ENCODE peak calls at places on chromosomes 4 and X, in nine cellular contexts. C is MM.1S, R is tibial artery, D is thoracic aorta, Z is mesothelial cell of epicardium, G is psoas muscle, M is epithelial cell of proximal tubule, W is Peyer's patch, X is suprapubic skin. P is an unnamed sample.

GRCh38 chrX:15882704-15883539 is 28.3 kb upstream of the AP1S2 start:
- DNase-seq in G (no peak), X (no peak), D (no peak), W (no peak), C (peak), Z (no peak), M (no peak), R (no peak), P (no peak)

GRCh38 chrX:20309796-20310195 is 43.1 kb upstream of the RPS6KA3 start:
- DNase-seq in W (no peak), G (no peak), R (no peak), D (no peak), Z (no peak), X (no peak), M (no peak), C (no peak), P (no peak)

GRCh38 chrX:72358313-72358712 is 52.6 kb upstream of the CITED1 start:
- DNase-seq in C (no peak), M (no peak), Z (no peak), D (no peak), X (no peak), R (no peak), G (no peak), W (no peak), P (no peak)

GRCh38 chr4:162803378-162803777 is 363.3 kb downstream of the NAF1 start:
- DNase-seq in W (no peak), C (no peak), M (no peak), Z (no peak), X (no peak), D (no peak), R (no peak), G (no peak), P (no peak)

GRCh38 chr4:65510976-65511375 is 159.3 kb downstream of the EPHA5 start:
- DNase-seq in D (no peak), R (no peak), C (no peak), W (no peak), Z (no peak), X (no peak), G (no peak), M (no peak), P (no peak)

GRCh38 chrX:152149648-152150047 is 11.3 kb upstream of the MAGEA10 start:
- DNase-seq in X (no peak), Z (no peak), G (no peak), D (no peak), M (no peak), C (no peak), W (no peak), R (no peak), P (no peak)

GRCh38 chr4:159765402-159765801 is 662.5 kb downstream of the RAPGEF2 start:
- DNase-seq in G (no peak), C (no peak), W (no peak), Z (no peak), M (no peak), D (no peak), X (no peak), R (no peak), P (no peak)

GRCh38 chr4:3825530-3825929 is 59.3 kb downstream of the ADRA2C start:
- DNase-seq in G (no peak), D (no peak), X (no peak), R (no peak), W (no peak), M (no peak), Z (no peak), C (no peak), P (no peak)

GRCh38 chrX:6432211-6432610 is 102.7 kb downstream of the VCX3A start:
- DNase-seq in D (no peak), W (no peak), X (no peak), R (no peak), C (no peak), G (no peak), Z (no peak), M (no peak), P (no peak)

GRCh38 chrX:31124536-31124935 is 52.7 kb upstream of the FTHL17 start:
- DNase-seq in C (no peak), X (no peak), Z (no peak), R (no peak), M (no peak), D (no peak), W (no peak), G (no peak), P (no peak)

GRCh38 chr4:82201303-82201702 is 172.5 kb downstream of the HNRNPD start:
- DNase-seq in R (no peak), D (no peak), X (no peak), G (no peak), Z (no peak), M (no peak), W (no peak), C (no peak), P (no peak)

GRCh38 chr4:180768610-180769009 is 1474.6 kb upstream of the TENM3 start:
- DNase-seq in R (no peak), C (no peak), X (no peak), M (no peak), W (no peak), Z (no peak), D (no peak), G (no peak), P (no peak)
- TF ChIP-seq CTCF in R (no peak), C (no peak), X (no peak), M (no peak), W (no peak), Z (no peak), D (no peak), G (no peak), P (no peak)

DNA sequence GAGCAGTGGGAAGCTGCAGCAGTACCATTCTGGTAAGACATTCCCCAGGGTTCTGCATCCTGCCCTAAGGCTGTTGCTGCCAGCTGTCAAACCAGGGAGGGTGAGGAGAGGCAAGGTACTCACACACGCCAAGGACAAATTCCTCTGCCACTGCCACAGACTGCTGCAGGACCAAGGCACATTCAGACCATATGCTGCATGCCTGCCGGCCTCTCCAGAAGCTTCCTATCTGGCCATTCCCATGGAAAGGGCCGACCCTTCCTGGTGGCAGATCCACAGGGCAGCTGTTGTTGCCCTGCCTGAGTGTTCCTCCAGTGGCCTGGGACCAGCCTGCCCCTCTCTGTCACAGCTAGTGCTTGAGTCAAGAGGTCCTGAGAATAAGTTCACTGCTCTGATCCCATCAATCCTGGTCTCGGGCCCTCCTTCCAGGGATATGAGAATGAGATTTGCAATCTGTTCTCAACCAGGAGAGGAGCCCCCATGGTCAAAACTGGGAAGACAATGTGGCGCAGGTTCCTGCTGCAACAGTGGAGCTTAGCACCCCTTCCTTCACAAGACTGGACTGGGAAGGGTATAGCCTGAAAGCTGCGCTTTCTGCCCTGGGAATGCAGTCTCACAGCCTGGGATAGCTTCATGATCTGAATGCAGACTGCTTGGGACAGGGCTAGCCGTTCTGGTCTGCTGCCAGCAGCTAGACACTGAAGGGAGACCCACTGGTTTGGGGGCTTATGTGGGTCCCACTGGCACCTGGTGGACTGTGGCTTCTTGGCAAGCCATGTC is 342.5 kb upstream of the NDST3 start:
- DNase-seq in W (no peak), X (no peak), G (no peak), M (no peak), R (no peak), Z (no peak), D (no peak), C (no peak), P (no peak)
- TF ChIP-seq CTCF in W (no peak), X (no peak), G (no peak), M (no peak), R (no peak), Z (no peak), D (no peak), C (no peak), P (no peak)

GRCh38 chr4:36388710-36389109 is 107.3 kb downstream of the DTHD1 start:
- DNase-seq in G (no peak), W (no peak), Z (no peak), R (no peak), M (no peak), X (no peak), C (no peak), D (no peak), P (no peak)

GRCh38 chr4:36385951-36386561 is 104.6 kb downstream of the DTHD1 start:
- DNase-seq in D (no peak), M (no peak), Z (no peak), R (no peak), W (no peak), G (no peak), X (no peak), C (peak), P (peak)

GRCh38 chr4:36392049-36392448 is 110.6 kb downstream of the DTHD1 start:
- DNase-seq in D (no peak), M (peak), W (no peak), C (no peak), G (no peak), X (no peak), R (no peak), Z (no peak), P (no peak)

DNA sequence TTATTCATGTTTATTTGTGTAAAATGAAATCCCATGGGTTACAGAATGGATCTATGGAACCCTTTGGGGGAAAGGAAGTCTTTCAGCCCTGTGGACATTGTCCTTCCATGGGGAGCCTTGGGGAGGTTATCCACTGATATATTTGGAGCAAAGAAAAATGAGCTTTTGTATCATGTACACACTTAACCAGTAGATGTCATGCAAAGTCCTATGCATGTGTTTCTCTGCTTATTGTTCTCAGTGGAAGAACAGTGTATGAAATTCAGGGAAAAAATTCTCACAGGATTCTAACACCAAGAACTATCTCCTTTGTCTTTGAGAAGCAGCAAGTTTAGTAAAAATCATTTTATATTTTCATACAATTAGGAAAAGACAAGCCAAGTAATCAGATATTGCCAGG is 105.3 kb downstream of the DTHD1 start:
- DNase-seq in C (no peak), M (no peak), D (no peak), X (no peak), Z (no peak), W (no peak), R (no peak), G (no peak), P (no peak)
- TF ChIP-seq CTCF in C (no peak), M (no peak), D (no peak), X (no peak), Z (no peak), W (no peak), R (no peak), G (no peak), P (no peak)

GRCh38 chr4:5616331-5616950 is 91.9 kb downstream of the EVC2 start:
- DNase-seq in W (no peak), D (no peak), Z (no peak), C (no peak), X (no peak), R (no peak), M (no peak), G (no peak), P (no peak)

GRCh38 chr4:5609265-5610007 is 98.9 kb downstream of the EVC2 start:
- DNase-seq in W (no peak), X (no peak), M (no peak), R (no peak), C (no peak), G (no peak), Z (no peak), D (no peak), P (no peak)

GRCh38 chr4:5615496-5616075 is 92.8 kb downstream of the EVC2 start:
- DNase-seq in M (no peak), X (no peak), D (no peak), C (no peak), W (no peak), R (no peak), G (no peak), Z (no peak), P (no peak)

DNA sequence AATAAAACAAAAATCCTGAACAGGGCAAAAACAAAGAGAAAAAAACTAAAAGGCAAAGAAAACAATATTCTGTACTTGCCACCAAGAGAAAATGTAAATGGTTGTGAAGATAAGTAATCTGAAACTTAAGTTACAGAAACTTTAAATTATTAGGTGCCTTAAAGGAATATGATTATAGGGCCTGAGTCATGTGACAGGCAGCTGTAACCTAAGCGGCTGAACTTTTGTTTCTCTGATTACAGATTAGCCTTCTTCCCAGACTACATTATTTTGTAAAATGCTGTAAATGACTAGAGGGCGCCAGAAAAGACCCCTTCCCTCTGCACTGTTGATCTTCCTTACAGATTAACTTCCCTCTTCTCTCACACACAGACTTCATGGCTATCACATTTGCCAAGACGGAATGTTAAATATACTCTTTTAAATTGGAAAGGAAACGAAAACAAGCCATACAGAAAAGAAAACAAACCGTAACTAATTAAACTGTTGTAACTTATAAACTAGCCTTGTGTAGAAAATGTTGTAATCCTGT is 96.6 kb downstream of the EVC2 start:
- DNase-seq in C (no peak), M (no peak), R (no peak), G (no peak), X (no peak), W (no peak), Z (no peak), D (no peak), P (no peak)
- TF ChIP-seq CTCF in C (no peak), M (no peak), R (no peak), G (no peak), X (no peak), W (no peak), Z (no peak), D (no peak), P (no peak)

GRCh38 chr4:174828845-174829701 is at the start of gene GLRA3:
- DNase-seq in G (no peak), D (no peak), W (no peak), C (peak), R (no peak), Z (peak), M (no peak), X (no peak), P (no peak)

GRCh38 chr4:174826660-174827059 is 2.4 kb downstream of the GLRA3 start:
- DNase-seq in X (no peak), W (no peak), Z (no peak), R (no peak), G (no peak), C (no peak), M (no peak), D (no peak), P (no peak)
- TF ChIP-seq CTCF in X (no peak), W (no peak), Z (peak), R (no peak), G (no peak), C (peak), M (no peak), D (no peak), P (no peak)

DNA sequence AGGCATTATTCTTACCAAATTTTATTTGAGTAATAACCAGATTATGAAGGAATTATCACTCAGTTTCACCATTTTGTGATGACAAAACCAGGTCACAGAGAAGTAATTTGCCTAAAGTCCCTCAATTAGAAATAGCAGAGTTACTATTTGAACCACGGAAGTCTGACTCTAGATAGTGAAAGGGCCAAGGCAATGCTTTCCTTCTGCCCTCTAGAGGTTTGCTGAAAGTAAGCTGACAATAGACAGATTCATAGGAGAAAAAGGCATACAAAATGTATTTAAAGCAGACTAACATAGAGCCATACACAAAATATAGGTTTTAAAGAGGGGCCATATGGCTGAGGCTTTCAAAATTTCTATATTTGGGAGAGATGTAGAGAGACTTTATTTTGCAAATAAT is 43.1 kb downstream of the CXXC4 start:
- DNase-seq in D (no peak), G (no peak), R (no peak), M (peak), W (no peak), X (no peak), C (peak), Z (no peak), P (no peak)
- TF ChIP-seq CTCF in D (no peak), G (peak), R (no peak), M (peak), W (no peak), X (no peak), C (peak), Z (no peak), P (no peak)

P was measured in natural killer cell.